ENCODE peak calls at places on chromosomes 16 and 17, in seven cellular contexts. X is HepG2, K is T47D, T is HCT116, G is K562, M is H1, A is SK-N-SH. S is an unnamed sample.

GRCh38 chr17:40015005-40015997 is at the start of gene CSF3:
- DNase-seq in A (peak), X (peak), T (no peak), K (no peak), M (no peak), G (no peak), S (no peak)

GRCh38 chr17:80978499-80979497 is 12.8 kb upstream of the CHMP6 start:
- DNase-seq in T (no peak), M (no peak), K (no peak), X (no peak), A (no peak), G (no peak), S (no peak)

GRCh38 chr17:27318228-27318627 is 24.3 kb downstream of the WSB1 start:
- DNase-seq in A (no peak), X (no peak), M (no peak), G (no peak), K (no peak), T (no peak), S (no peak)

GRCh38 chr17:77208217-77208808 is 67.5 kb downstream of the SEC14L1 start:
- DNase-seq in M (no peak), A (no peak), K (peak), X (peak), T (no peak), G (no peak), S (no peak)

GRCh38 chr17:45355087-45355486 is 38.3 kb upstream of the MAP3K14 start:
- DNase-seq in X (no peak), M (no peak), T (no peak), G (no peak), A (no peak), K (no peak), S (no peak)

GRCh38 chr17:49497147-49498036 is 2.3 kb downstream of the NGFR start:
- DNase-seq in T (no peak), M (no peak), G (no peak), X (no peak), A (peak), K (peak), S (no peak)

GRCh38 chr17:81802856-81803643 is 900 bp upstream of the GCGR start:
- DNase-seq in G (no peak), A (no peak), X (no peak), M (no peak), K (no peak), T (no peak), S (no peak)

GRCh38 chr16:12459401-12459791 is 344.3 kb downstream of the CPPED1 start:
- DNase-seq in G (no peak), K (no peak), X (no peak), A (no peak), T (no peak), M (no peak), S (no peak)

GRCh38 chr17:74954115-74954514 is 18.4 kb downstream of the OTOP3 start:
- DNase-seq in T (no peak), M (no peak), X (no peak), G (no peak), A (no peak), K (no peak), S (no peak)

GRCh38 chr16:11133344-11133921 is 122.6 kb downstream of the SOCS1 start:
- DNase-seq in G (peak), M (no peak), A (no peak), K (peak), X (peak), T (peak), S (no peak)

GRCh38 chr16:15958703-15959348 is 9.4 kb downstream of the ABCC1 start:
- DNase-seq in M (no peak), A (no peak), X (no peak), T (no peak), G (no peak), K (no peak), S (no peak)

GRCh38 chr17:27236710-27237315 is 57.1 kb upstream of the WSB1 start:
- DNase-seq in A (peak), T (peak), G (peak), M (no peak), X (peak), K (peak), S (no peak)

GRCh38 chr16:23505180-23505665 is 5.1 kb downstream of the GGA2 start:
- DNase-seq in X (no peak), K (no peak), G (no peak), A (no peak), T (no peak), M (no peak), S (no peak)

GRCh38 chr16:89575247-89576172 is at the start of gene CPNE7:
- DNase-seq in A (peak), T (no peak), X (no peak), M (no peak), K (peak), G (peak), S (no peak)

GRCh38 chr16:66853261-66854139 is 9.3 kb downstream of the CA7 start:
- DNase-seq in K (no peak), G (peak), X (no peak), M (no peak), A (peak), T (no peak), S (no peak)

GRCh38 chr16:56163089-56163488 is 28.2 kb upstream of the GNAO1 start:
- DNase-seq in A (no peak), K (no peak), M (no peak), T (no peak), X (no peak), G (no peak), S (no peak)

GRCh38 chr17:69734656-69735055 is 320.2 kb downstream of the MAP2K6 start:
- DNase-seq in X (no peak), T (no peak), G (no peak), A (no peak), M (no peak), K (no peak), S (no peak)

GRCh38 chr17:33200116-33200515 is 93.0 kb downstream of the ASIC2 start:
- DNase-seq in G (no peak), X (no peak), A (no peak), T (no peak), K (no peak), M (no peak), S (no peak)

GRCh38 chr17:48374650-48375230 is 55.3 kb downstream of the SKAP1 start:
- DNase-seq in G (peak), A (peak), K (peak), X (peak), T (peak), M (peak), S (no peak)

GRCh38 chr17:76697702-76698465 is 12.9 kb downstream of the MXRA7 start:
- DNase-seq in A (peak), T (no peak), M (no peak), G (peak), K (no peak), X (no peak), S (no peak)

GRCh38 chr16:2092866-2093265 is 42.8 kb downstream of the PKD1 start:
- DNase-seq in X (no peak), G (no peak), M (no peak), T (no peak), A (no peak), K (no peak), S (no peak)

GRCh38 chr16:89831810-89832328 is 3.6 kb downstream of the SPIRE2 start:
- DNase-seq in K (no peak), X (no peak), M (no peak), G (no peak), A (no peak), T (no peak), S (no peak)

GRCh38 chr17:41524261-41524660 is 3.8 kb downstream of the KRT19 start:
- DNase-seq in K (no peak), T (no peak), X (no peak), G (no peak), M (no peak), A (no peak), S (no peak)

DNA sequence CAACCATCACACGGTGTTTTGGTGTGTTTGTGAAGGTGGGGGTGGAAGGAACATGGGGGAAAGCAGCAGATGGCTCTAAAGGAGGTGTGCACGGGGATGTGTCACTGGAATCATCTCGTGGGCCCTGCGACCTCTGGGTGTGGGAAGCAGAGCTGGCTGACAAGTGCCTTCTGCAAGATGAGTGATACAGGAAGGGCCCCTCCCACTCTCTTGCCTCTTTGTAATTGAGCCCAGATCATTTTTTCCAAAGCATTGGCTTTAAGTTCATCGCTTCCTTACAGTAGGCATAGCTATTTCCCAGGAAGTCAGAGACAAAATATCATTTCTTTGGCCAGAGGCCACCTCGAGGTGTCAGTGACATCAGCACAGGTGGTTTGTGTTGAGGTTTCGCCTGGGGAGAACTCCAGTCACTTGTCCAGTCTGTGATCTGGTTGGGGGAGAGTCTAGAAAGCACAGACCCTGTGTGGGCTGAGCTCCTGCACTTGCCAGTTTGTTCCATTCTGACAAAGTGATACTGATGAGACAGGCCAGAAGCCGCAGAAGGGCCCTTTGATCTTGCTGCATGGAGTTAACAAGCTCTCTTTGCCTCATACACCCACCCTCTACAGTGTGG is 20.6 kb upstream of the SNTB2 start:
- DNase-seq in G (peak), M (no peak), T (no peak), X (no peak), A (no peak), K (no peak), S (no peak)
- TF ChIP-seq JUND in G (no peak), M (no peak), T (no peak), X (no peak), A (no peak), K (no peak), S (no peak)

DNA sequence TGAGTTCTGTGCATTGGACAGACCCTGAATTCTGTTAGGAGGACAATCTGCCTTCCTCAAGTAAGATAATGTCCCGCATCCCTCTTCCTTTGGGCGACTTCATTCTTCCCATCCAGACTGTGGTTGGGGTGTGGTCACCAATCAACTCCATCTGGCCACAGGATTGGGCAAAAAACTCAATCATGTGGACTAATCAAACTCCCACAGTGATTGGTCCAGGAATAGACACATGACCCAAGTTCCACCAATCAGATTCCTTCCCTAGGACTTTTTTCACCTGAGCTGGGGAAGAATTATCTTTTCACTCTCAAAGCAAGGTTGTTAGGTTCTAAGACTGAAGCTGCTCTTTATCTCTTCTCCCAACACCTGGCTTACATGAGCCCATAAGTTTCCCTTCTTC is 13.2 kb upstream of the NKD1 start:
- DNase-seq in A (no peak), G (peak), T (no peak), X (no peak), K (no peak), M (no peak), S (no peak)
- TF ChIP-seq JUND in A (no peak), G (no peak), T (no peak), X (no peak), K (no peak), M (no peak), S (no peak)

GRCh38 chr17:67449885-67450755 is 73.0 kb downstream of the PITPNC1 start:
- DNase-seq in T (no peak), K (no peak), M (no peak), A (no peak), X (no peak), G (no peak), S (no peak)
- TF ChIP-seq JUND in T (no peak), K (no peak), M (no peak), A (no peak), X (no peak), G (no peak), S (no peak)

GRCh38 chr16:10100829-10101228 is 81.4 kb downstream of the GRIN2A start:
- DNase-seq in G (no peak), X (no peak), K (no peak), T (no peak), A (no peak), M (no peak), S (no peak)

GRCh38 chr16:10103700-10104099 is 78.5 kb downstream of the GRIN2A start:
- DNase-seq in X (no peak), T (no peak), K (no peak), A (no peak), M (no peak), G (no peak), S (no peak)

GRCh38 chr16:10097273-10097672 is 85.0 kb downstream of the GRIN2A start:
- DNase-seq in A (no peak), M (no peak), K (no peak), T (no peak), X (no peak), G (no peak), S (no peak)

GRCh38 chr16:10103096-10103495 is 79.1 kb downstream of the GRIN2A start:
- DNase-seq in X (no peak), A (no peak), M (no peak), G (no peak), K (no peak), T (no peak), S (no peak)

GRCh38 chr16:10098991-10099390 is 83.2 kb downstream of the GRIN2A start:
- DNase-seq in K (no peak), A (no peak), T (no peak), M (no peak), G (no peak), X (no peak), S (no peak)
- TF ChIP-seq JUND in K (no peak), A (no peak), T (no peak), M (no peak), G (no peak), X (no peak), S (no peak)

DNA sequence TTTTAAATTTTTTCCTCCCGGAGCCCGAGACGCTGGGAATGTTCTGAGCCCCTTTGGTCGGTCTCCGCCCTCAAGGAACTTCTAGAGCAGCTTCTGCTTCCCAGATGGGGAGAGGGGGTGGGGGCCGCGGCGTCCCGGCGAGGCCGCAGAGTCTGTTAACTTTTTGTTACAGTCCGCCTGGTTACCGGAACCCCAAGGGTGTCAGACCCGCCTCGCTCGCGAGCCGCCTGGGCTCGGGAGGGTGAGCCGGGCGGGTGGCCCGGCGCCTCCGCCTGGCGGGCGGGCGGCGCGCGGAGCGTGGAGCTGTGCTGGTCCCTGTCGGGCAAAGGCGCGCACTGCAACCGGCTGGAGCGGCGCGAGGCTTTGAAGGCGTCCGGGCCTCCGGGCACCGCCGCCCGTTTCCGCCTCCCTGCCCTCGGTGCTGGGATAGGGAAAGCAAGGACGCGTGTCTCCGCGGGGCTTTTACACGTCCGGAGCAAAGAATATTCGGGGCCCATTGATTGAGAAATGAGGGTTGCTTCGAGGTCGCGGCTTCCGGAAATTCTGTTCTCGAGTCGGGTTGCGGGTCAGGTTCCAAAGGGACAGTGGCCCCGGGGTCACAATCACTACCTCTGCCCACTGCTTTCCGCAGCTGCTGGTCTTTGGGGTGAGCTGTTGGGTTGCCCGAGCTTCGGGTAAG is 1.7 kb downstream of the HS3ST3B1 start:
- DNase-seq in K (peak), A (peak), T (peak), M (no peak), X (peak), G (peak), S (no peak)
- TF ChIP-seq JUND in K (no peak), A (no peak), T (no peak), M (no peak), X (no peak), G (no peak), S (no peak)